ENCODE peak calls at places on chromosomes 4 and X, in five cellular contexts. Z is naive thymus-derived CD8-positive, alpha-beta T cell; L is activated CD4-positive, alpha-beta T cell treated with anti-CD3 and anti-CD28 coated beads for 36 hours; F is heart left ventricle; M is CD8-positive, alpha-beta T cell. T is an unnamed sample.

GRCh38 chr4:2852481-2852881 is 8.8 kb downstream of the ADD1 start:
- ATAC-seq in Z (peak), L (no peak), F (peak), M (peak), T (no peak)

GRCh38 chr4:6942238-6942800 is 32.7 kb downstream of the TBC1D14 start:
- ATAC-seq in Z (peak), L (peak), F (peak), M (peak), T (peak)

GRCh38 chrX:40207626-40208025 is 109.9 kb upstream of the BCOR start:
- ATAC-seq in Z (no peak), L (peak), F (no peak), M (no peak), T (peak)

GRCh38 chrX:47169726-47170515 is 23.7 kb upstream of the UBA1 start:
- ATAC-seq in Z (no peak), L (no peak), F (peak), M (no peak), T (no peak)

GRCh38 chrX:78327370-78328048 is at the start of gene CYSLTR1:
- ATAC-seq in Z (no peak), L (no peak), F (no peak), M (no peak), T (no peak)

GRCh38 chrX:40418413-40419195 is 162.2 kb upstream of the ATP6AP2 start:
- ATAC-seq in Z (peak), L (peak), F (no peak), M (no peak), T (peak)

GRCh38 chr4:152696764-152697250 is 17.0 kb upstream of the TMEM154 start:
- ATAC-seq in Z (peak), L (peak), F (peak), M (peak), T (peak)

GRCh38 chr4:137644201-137644600 is 111.9 kb upstream of the PCDH18 start:
- ATAC-seq in Z (no peak), L (no peak), F (no peak), M (no peak), T (no peak)

GRCh38 chrX:135324463-135324862 is 15.2 kb downstream of the ETDC start:
- ATAC-seq in Z (no peak), L (no peak), F (no peak), M (no peak), T (no peak)

GRCh38 chr4:122364700-122365404 is 14.0 kb upstream of the ADAD1 start:
- ATAC-seq in Z (no peak), L (no peak), F (no peak), M (no peak), T (no peak)

T was measured in activated T-helper 17 cell treated with anti-CD3 and anti-CD28 coated beads, Interleukin-2, amount 50 U/mL, for 72 hours.